ENCODE peak calls at places on chromosome 16, in four cellular contexts. T, X, J and P are unnamed samples.

GRCh38 chr16:1287982-1288670 is 21.3 kb upstream of the UBE2I start:
- DNase-seq in T (no peak), X (no peak), J (no peak), P (no peak)

GRCh38 chr16:50977064-50977621 is 173.9 kb downstream of the SALL1 start:
- DNase-seq in J (no peak), X (no peak), T (no peak), P (no peak)

GRCh38 chr16:51409001-51409675 is 258.1 kb upstream of the SALL1 start:
- DNase-seq in X (no peak), J (peak), T (no peak), P (peak)

GRCh38 chr16:50282010-50282538 is 15.7 kb downstream of the ADCY7 start:
- DNase-seq in X (peak), J (peak), T (no peak), P (peak)

GRCh38 chr16:12317856-12318591 is 341.5 kb downstream of the SNX29 start:
- DNase-seq in X (no peak), J (no peak), T (no peak), P (no peak)

GRCh38 chr16:4214215-4214621 is 27.7 kb downstream of the SRL start:
- DNase-seq in X (peak), J (peak), T (peak), P (peak)

GRCh38 chr16:83804366-83804765 is 3.4 kb upstream of the HSBP1 start:
- DNase-seq in J (no peak), T (no peak), X (no peak), P (no peak)

GRCh38 chr16:81623365-81624102 is 155.6 kb upstream of the PLCG2 start:
- DNase-seq in T (peak), J (no peak), X (no peak), P (no peak)

GRCh38 chr16:2664522-2665096 is 17.7 kb upstream of the KCTD5 start:
- DNase-seq in J (no peak), X (no peak), T (no peak), P (no peak)

GRCh38 chr16:72639494-72639893 is 408.4 kb downstream of the ZFHX3 start:
- DNase-seq in X (no peak), T (no peak), J (no peak), P (no peak)

GRCh38 chr16:4064950-4065352 is 51.3 kb downstream of the ADCY9 start:
- DNase-seq in J (no peak), T (no peak), X (no peak), P (no peak)

DNA sequence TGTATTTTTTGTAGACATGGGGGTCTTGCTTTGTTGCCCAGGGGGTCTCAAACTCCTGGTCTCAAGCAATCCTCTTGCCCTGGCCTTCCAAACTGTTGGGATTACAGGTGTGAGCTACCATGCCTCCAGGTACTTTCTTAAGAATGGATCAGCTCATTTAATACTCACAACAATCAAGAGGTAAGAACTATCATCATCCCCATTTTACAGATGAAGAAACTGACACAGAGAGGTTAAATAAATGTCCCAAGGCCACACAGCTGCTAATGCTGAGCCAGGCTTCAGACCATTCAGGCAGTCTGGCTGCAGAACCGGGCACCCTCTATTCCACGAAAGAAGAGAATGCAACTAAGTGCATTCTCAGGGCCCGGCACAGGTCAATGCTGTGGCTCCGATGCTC is 22.0 kb downstream of the CCDC102A start:
- DNase-seq in X (no peak), T (no peak), J (no peak), P (no peak)
- H3K4me3 ChIP-seq in X (no peak), T (no peak), J (no peak), P (no peak)

GRCh38 chr16:30068750-30069574 is 3.4 kb downstream of the ALDOA start:
- DNase-seq in J (no peak), T (no peak), X (no peak), P (no peak)
- TF ChIP-seq CTCF in J (peak), T (peak), X (peak), P (peak)

GRCh38 chr16:15856217-15856616 is 611 bp downstream of the MYH11 start:
- DNase-seq in J (no peak), X (no peak), T (no peak), P (no peak)

GRCh38 chr16:15858921-15859668 is 2.3 kb upstream of the MYH11 start:
- DNase-seq in X (no peak), J (no peak), T (no peak), P (no peak)

GRCh38 chr16:15856901-15857778 is at the start of gene MYH11:
- DNase-seq in X (peak), J (no peak), T (no peak), P (no peak)

GRCh38 chr16:15855704-15856003 is 1.2 kb downstream of the MYH11 start:
- DNase-seq in J (no peak), X (no peak), T (no peak), P (no peak)

GRCh38 chr16:15857779-15858560 is 1.1 kb upstream of the MYH11 start:
- DNase-seq in T (peak), X (peak), J (peak), P (peak)
- H3K27ac ChIP-seq in T (peak), X (peak), J (no peak), P (no peak)

DNA sequence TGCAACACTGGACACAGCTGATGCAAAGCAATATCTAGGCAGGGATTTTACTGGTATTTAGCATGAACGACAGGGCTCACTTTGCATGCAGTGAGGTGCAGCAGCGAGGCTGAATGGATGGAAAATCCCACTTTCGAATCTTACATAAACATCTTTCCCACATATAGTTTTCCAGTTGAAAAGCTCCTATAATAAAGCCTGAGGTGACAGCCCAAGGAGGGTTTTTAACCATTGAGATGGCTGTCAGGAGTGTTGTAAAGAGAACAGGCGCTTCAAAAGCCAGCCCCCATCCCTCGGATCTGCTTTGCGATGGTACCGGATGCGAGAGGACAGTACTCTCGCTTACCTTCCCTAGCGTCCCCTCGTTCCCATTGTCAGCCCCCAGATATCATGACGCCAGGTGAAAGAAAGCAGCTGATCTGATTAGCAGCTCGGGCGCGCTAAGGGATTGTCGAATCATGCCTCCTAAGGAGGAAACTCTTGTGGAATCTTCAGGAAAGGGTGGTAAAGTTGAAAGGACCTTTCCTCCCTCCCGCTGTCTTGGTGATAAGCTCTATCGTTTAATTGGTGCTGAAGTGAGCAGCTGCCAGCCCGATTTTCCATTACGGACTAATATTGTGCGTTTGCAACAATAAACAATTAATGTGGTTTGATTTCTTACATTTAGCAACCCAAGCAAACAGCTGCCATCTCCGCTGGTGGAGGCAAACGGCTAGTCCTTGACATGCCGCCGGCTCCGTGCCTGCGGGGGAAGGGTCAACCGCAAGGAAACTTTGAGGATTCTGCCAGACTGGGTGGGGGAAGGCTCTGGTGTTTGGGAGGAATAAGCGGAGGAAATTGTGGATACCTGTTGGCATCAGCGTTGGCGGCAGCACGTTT is 1.8 kb downstream of the CDH8 start:
- DNase-seq in X (no peak), T (no peak), J (no peak), P (no peak)
- H3K4me3 ChIP-seq in X (peak), T (peak), J (no peak), P (peak)